ENCODE peak calls at places on chromosomes 6 and 20, in ten cellular contexts. Z is AG10803, G is heart right ventricle, Y is adrenal gland, O is lung, J is AG04450, V is brain microvascular endothelial cell, T is left ventricle myocardium inferior, I is fibroblast of pulmonary artery, Q is uterus. L is an unnamed sample.

GRCh38 chr20:34703573-34704176 is 469 bp upstream of the TP53INP2 start:
- DNase-seq in Z (peak; percentile 7), G (peak; percentile 22), Y (peak; percentile 44), O (no peak), J (no peak), V (peak; percentile 21), T (no peak), I (peak; percentile 37), Q (no peak), L (no peak)

GRCh38 chr6:155152211-155153076 is 111.4 kb upstream of the CLDN20 start:
- DNase-seq in Z (no peak), G (no peak), Y (no peak), O (no peak), J (no peak), V (no peak), T (no peak), I (no peak), Q (no peak), L (no peak)

GRCh38 chr20:10005885-10006284 is 28.9 kb upstream of the ANKEF1 start:
- DNase-seq in Z (no peak), G (no peak), Y (no peak), O (no peak), J (no peak), V (no peak), T (no peak), I (no peak), Q (no peak), L (no peak)

GRCh38 chr6:56065408-56065807 is 182.0 kb downstream of the COL21A1 start:
- DNase-seq in Z (no peak), G (no peak), Y (no peak), O (no peak), J (no peak), V (no peak), T (no peak), I (no peak), Q (no peak), L (no peak)

GRCh38 chr6:154243793-154244768 is 112.5 kb downstream of the IPCEF1 start:
- DNase-seq in Z (no peak), G (no peak), Y (no peak), O (no peak), J (no peak), V (no peak), T (no peak), I (no peak), Q (no peak), L (no peak)

GRCh38 chr20:13260620-13261279 is 39.7 kb downstream of the ISM1 start:
- DNase-seq in Z (peak; percentile 13), G (no peak), Y (no peak), O (peak; percentile 35), J (no peak), V (no peak), T (no peak), I (no peak), Q (no peak), L (no peak)

GRCh38 chr6:41066867-41067304 is 5.3 kb downstream of the OARD1 start:
- DNase-seq in Z (peak; percentile 87), G (peak; percentile 69), Y (peak; percentile 88), O (peak; percentile 64), J (peak; percentile 73), V (peak; percentile 64), T (peak; percentile 63), I (peak; percentile 89), Q (peak; percentile 70), L (peak; percentile 48)

GRCh38 chr6:149445095-149445466 is 39.7 kb downstream of the ZC3H12D start:
- DNase-seq in Z (no peak), G (no peak), Y (peak; percentile 21), O (no peak), J (no peak), V (no peak), T (no peak), I (no peak), Q (no peak), L (no peak)

GRCh38 chr6:47922391-47922790 is 140.6 kb downstream of the OPN5 start:
- DNase-seq in Z (no peak), G (no peak), Y (no peak), O (no peak), J (no peak), V (no peak), T (no peak), I (no peak), Q (no peak), L (no peak)

GRCh38 chr20:20594171-20594530 is 118.3 kb downstream of the RALGAPA2 start:
- DNase-seq in Z (peak; percentile 43), G (no peak), Y (no peak), O (no peak), J (no peak), V (no peak), T (no peak), I (peak; percentile 57), Q (no peak), L (no peak)

GRCh38 chr20:2088904-2089303 is 12.7 kb upstream of the STK35 start:
- DNase-seq in Z (no peak), G (no peak), Y (no peak), O (no peak), J (no peak), V (no peak), T (no peak), I (no peak), Q (no peak), L (no peak)

GRCh38 chr20:47319517-47320252 is 36.8 kb downstream of the ZMYND8 start:
- DNase-seq in Z (peak; percentile 90), G (peak; percentile 65), Y (no peak), O (peak; percentile 88), J (no peak), V (peak; percentile 42), T (peak; percentile 36), I (peak; percentile 93), Q (peak; percentile 64), L (no peak)

GRCh38 chr6:73262701-73263569 is at the start of gene KHDC1:
- DNase-seq in Z (peak; percentile 53), G (peak; percentile 13), Y (peak; percentile 33), O (peak; percentile 35), J (peak; percentile 7), V (peak; percentile 34), T (peak; percentile 33), I (peak; percentile 48), Q (peak; percentile 48), L (no peak)

GRCh38 chr6:1143655-1144054 is 168.2 kb upstream of the FOXQ1 start:
- DNase-seq in Z (peak; percentile 32), G (no peak), Y (no peak), O (no peak), J (peak; percentile 56), V (no peak), T (no peak), I (no peak), Q (no peak), L (no peak)

GRCh38 chr6:81614292-81614691 is 138.2 kb downstream of the TENT5A start:
- DNase-seq in Z (peak; percentile 17), G (peak; percentile 9), Y (no peak), O (no peak), J (peak; percentile 41), V (peak; percentile 72), T (no peak), I (peak; percentile 65), Q (no peak), L (no peak)

GRCh38 chr20:52190437-52191131 is 995 bp downstream of the ZFP64 start:
- DNase-seq in Z (peak; percentile 20), G (peak; percentile 13), Y (peak; percentile 33), O (no peak), J (no peak), V (peak; percentile 12), T (peak; percentile 30), I (peak; percentile 26), Q (peak; percentile 23), L (no peak)

GRCh38 chr6:82766476-82766875 is 299.2 kb downstream of the UBE3D start:
- DNase-seq in Z (no peak), G (no peak), Y (no peak), O (no peak), J (no peak), V (no peak), T (no peak), I (no peak), Q (no peak), L (no peak)

GRCh38 chr6:169723991-169724553 is at the start of gene PHF10:
- DNase-seq in Z (peak; percentile 24), G (peak; percentile 17), Y (peak; percentile 24), O (no peak), J (no peak), V (no peak), T (peak; percentile 41), I (peak; percentile 21), Q (peak; percentile 25), L (no peak)

GRCh38 chr6:118864330-118865166 is 29.4 kb upstream of the ASF1A start:
- DNase-seq in Z (no peak), G (no peak), Y (no peak), O (no peak), J (no peak), V (no peak), T (no peak), I (peak; percentile 23), Q (no peak), L (no peak)
- H3K4me3 ChIP-seq in Z (no peak overlapping the region), G (no peak overlapping the region), Y (no peak overlapping the region), O (no peak overlapping the region), J (no peak overlapping the region), V (no peak overlapping the region), T (no peak overlapping the region), I (no peak overlapping the region), Q (no peak overlapping the region), L (no peak overlapping the region)

GRCh38 chr6:45441811-45442453 is 64.2 kb upstream of the SUPT3H start:
- DNase-seq in Z (no peak), G (no peak), Y (no peak), O (no peak), J (no peak), V (no peak), T (no peak), I (no peak), Q (no peak), L (no peak)
- TF ChIP-seq CTCF in Z (no peak), G (no peak), Y (no peak), O (no peak), J (no peak), V (peak; percentile 6), T (no peak), I (no peak), Q (no peak), L (no peak)

DNA sequence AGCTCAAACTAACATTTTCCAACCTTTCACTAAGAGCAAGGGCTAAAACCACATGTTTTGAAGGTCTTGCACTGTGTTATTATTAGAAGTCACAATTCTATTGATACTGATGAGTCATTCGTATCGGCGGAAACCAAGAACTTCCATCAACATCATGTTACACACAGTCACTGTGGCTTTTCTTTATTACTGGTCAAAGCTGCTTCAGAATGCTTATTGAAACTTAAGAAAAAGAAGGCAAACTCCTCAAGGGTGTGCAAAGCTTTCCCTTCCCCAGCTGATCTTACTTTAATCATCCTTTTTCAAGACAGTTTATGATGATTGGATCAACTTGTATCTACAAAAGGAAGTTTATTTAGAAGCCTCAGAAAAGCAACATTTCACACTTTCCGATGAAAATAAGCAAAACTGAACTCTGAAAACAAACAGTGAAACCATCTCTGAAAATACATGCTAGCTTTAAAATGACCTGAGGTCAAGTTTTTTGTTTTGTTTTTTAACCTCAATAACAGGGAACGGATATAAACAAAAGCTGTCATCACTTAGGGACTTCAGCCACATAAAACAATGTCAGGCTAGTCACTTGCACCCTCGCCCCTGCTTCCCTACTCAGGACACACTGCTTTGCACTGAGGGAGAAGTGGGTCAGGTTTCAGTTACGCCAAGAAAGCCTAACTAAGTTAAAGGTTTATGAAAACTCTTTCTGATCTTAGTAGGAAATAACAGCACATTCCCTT is 11.7 kb downstream of the BACH2 start:
- DNase-seq in Z (peak; percentile 9), G (no peak), Y (no peak), O (no peak), J (no peak), V (peak; percentile 63), T (no peak), I (peak; percentile 24), Q (no peak), L (peak; percentile 74)
- H3K4me3 ChIP-seq in Z (peak overlapping the region; percentile 36), G (peak overlapping the region; percentile 30), Y (no peak overlapping the region), O (no peak overlapping the region), J (peak overlapping the region; percentile 53), V (peak overlapping the region; percentile 26), T (peak overlapping the region; percentile 52), I (no peak overlapping the region), Q (peak overlapping the region; percentile 13), L (peak overlapping the region; percentile 14)

GRCh38 chr20:21702553-21703467 is 2.7 kb upstream of the PAX1 start:
- DNase-seq in Z (peak; percentile 19), G (peak; percentile 25), Y (peak; percentile 46), O (peak; percentile 51), J (no peak), V (peak; percentile 8), T (peak; percentile 43), I (peak; percentile 36), Q (peak; percentile 51), L (no peak)
- TF ChIP-seq CTCF in Z (peak; percentile 46), G (peak; percentile 41), Y (peak; percentile 20), O (no peak), J (peak; percentile 42), V (peak; percentile 54), T (peak; percentile 50), I (peak; percentile 39), Q (peak; percentile 22), L (peak; percentile 46)

L was measured in GM12864.